ENCODE peak calls at places on chromosomes 13 and 19, in four cellular contexts. J, C, D and T are unnamed samples.

GRCh38 chr13:60646600-60646999 is 249.6 kb downstream of the TDRD3 start:
- DNase-seq in J (no peak), C (no peak), D (no peak), T (no peak)

GRCh38 chr19:7676854-7677253 is at the start of gene MCEMP1:
- DNase-seq in D (no peak), C (peak; percentile 90), J (no peak), T (no peak)

GRCh38 chr19:16659464-16659831 is 496 bp downstream of the SMIM7 start:
- DNase-seq in J (no peak), C (no peak), D (no peak), T (no peak)

GRCh38 chr13:64054306-64054705 is 2638.7 kb upstream of the PCDH20 start:
- DNase-seq in J (no peak), C (no peak), D (no peak), T (no peak)

GRCh38 chr19:14683439-14683838 is 6.4 kb upstream of the ZNF333 start:
- DNase-seq in J (no peak), C (no peak), D (no peak), T (no peak)

GRCh38 chr13:78750735-78751134 is 91.8 kb upstream of the OBI1 start:
- DNase-seq in J (no peak), D (no peak), C (no peak), T (no peak)

GRCh38 chr13:33322965-33323668 is 37.6 kb upstream of the STARD13 start:
- DNase-seq in D (no peak), J (no peak), C (no peak), T (no peak)

GRCh38 chr13:47004022-47004421 is 107.2 kb upstream of the HTR2A start:
- DNase-seq in C (no peak), J (no peak), D (no peak), T (no peak)

GRCh38 chr19:16076958-16077611 is 790 bp downstream of the TPM4 start:
- DNase-seq in C (peak; percentile 90), D (peak; percentile 59), J (no peak), T (no peak)

GRCh38 chr19:47232422-47233211 is 1.6 kb upstream of the BBC3 start:
- DNase-seq in C (no peak), D (peak; percentile 52), J (no peak), T (peak; percentile 48)

GRCh38 chr13:84025828-84026227 is 143.6 kb upstream of the SLITRK1 start:
- DNase-seq in D (no peak), C (no peak), J (no peak), T (no peak)

GRCh38 chr13:25490236-25490635 is 118.5 kb downstream of the ATP8A2 start:
- DNase-seq in C (no peak), J (no peak), D (no peak), T (no peak)

GRCh38 chr19:38274734-38275133 is 10.4 kb downstream of the SPINT2 start:
- DNase-seq in D (no peak), J (no peak), C (peak; percentile 13), T (no peak)

GRCh38 chr13:22960827-22961226 is 220.0 kb upstream of the SGCG start:
- DNase-seq in D (no peak), J (no peak), C (peak; percentile 60), T (peak; percentile 4)

GRCh38 chr13:113129480-113129879 is 6.9 kb downstream of the F10 start:
- DNase-seq in J (no peak), C (peak; percentile 69), D (no peak), T (no peak)

GRCh38 chr13:23007430-23007829 is 173.3 kb upstream of the SGCG start:
- DNase-seq in C (no peak), J (no peak), D (no peak), T (no peak)

GRCh38 chr13:33728271-33729037 is 89.5 kb upstream of the RFC3 start:
- DNase-seq in J (peak; percentile 96), C (no peak), D (peak; percentile 95), T (peak; percentile 36)

GRCh38 chr19:47445937-47446402 is 25.7 kb downstream of the SLC8A2 start:
- DNase-seq in C (peak; percentile 86), J (no peak), D (peak; percentile 13), T (no peak)

GRCh38 chr13:81320516-81320915 is 979.6 kb upstream of the SPRY2 start:
- DNase-seq in C (no peak), D (no peak), J (no peak), T (no peak)

GRCh38 chr19:32674153-32674958 is 624 bp downstream of the ANKRD27 start:
- DNase-seq in C (peak; percentile 88), J (no peak), D (no peak), T (peak; percentile 10)

DNA sequence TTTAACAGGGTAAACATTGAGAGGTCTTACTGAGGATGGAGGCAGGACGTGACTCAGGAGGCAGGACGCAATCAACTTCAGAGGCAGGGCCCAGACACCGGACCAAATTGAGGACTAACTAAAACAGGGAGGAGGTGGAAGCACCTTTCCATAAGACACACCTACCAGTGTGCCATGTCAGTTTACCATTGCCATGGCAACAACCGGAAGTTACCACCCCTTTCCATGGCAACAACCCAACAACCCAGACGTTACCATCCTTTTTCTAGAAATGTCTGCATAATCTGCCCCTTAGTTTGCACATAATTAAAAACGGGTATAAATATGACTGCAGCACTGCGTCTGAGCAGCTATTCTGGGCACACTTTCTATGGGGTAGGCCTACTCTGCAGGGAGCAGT is 53.5 kb upstream of the SOX21 start:
- DNase-seq in D (no peak), J (no peak), C (no peak), T (no peak)
- TF ChIP-seq CTCF in D (no peak), J (no peak), C (no peak), T (no peak)

GRCh38 chr19:3897936-3898335 is 17.5 kb downstream of the ATCAY start:
- DNase-seq in D (no peak), C (no peak), J (no peak), T (no peak)
- TF ChIP-seq CTCF in D (no peak), C (no peak), J (no peak), T (no peak)

GRCh38 chr19:1453525-1454371 is 3.8 kb downstream of the APC2 start:
- DNase-seq in J (no peak), D (no peak), C (peak; percentile 70), T (no peak)
- TF ChIP-seq CTCF in J (no peak), D (no peak), C (no peak), T (no peak)

GRCh38 chr13:77555246-77555645 is 19.7 kb downstream of the SCEL start:
- DNase-seq in D (no peak), C (no peak), J (no peak), T (no peak)
- TF ChIP-seq CTCF in D (no peak), C (no peak), J (no peak), T (no peak)

GRCh38 chr13:44974056-44974798 is 15.0 kb downstream of the NUFIP1 start:
- DNase-seq in J (no peak), C (no peak), D (no peak), T (no peak)

GRCh38 chr13:44972956-44973581 is 16.2 kb downstream of the NUFIP1 start:
- DNase-seq in J (no peak), C (no peak), D (peak; percentile 38), T (no peak)

GRCh38 chr13:44976196-44976595 is 13.1 kb downstream of the NUFIP1 start:
- DNase-seq in C (no peak), J (no peak), D (no peak), T (no peak)

GRCh38 chr13:44976949-44977583 is 12.2 kb downstream of the NUFIP1 start:
- DNase-seq in J (no peak), D (no peak), C (no peak), T (no peak)

DNA sequence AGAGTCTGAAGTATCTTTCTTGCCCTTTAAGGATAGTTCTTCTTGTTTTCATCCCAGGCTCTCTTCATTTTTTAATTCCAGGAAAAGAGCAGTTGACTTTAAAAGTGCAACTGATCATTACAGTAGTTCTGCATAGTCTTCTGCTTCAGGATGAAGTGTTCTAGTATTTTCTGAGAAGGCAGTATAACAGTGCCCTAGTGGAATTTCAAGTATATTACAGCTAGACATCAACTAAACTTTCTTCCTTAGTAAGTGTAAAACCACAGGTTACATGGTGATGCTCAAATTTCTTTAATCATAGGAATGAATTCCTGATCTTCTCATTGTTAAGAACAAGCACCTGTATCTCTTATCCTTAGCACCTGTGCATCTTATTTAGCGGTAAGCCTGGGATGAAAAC is 10.9 kb downstream of the NUFIP1 start:
- DNase-seq in C (no peak), D (no peak), J (no peak), T (no peak)
- TF ChIP-seq CTCF in C (no peak), D (peak; percentile 49), J (peak; percentile 32), T (no peak)

DNA sequence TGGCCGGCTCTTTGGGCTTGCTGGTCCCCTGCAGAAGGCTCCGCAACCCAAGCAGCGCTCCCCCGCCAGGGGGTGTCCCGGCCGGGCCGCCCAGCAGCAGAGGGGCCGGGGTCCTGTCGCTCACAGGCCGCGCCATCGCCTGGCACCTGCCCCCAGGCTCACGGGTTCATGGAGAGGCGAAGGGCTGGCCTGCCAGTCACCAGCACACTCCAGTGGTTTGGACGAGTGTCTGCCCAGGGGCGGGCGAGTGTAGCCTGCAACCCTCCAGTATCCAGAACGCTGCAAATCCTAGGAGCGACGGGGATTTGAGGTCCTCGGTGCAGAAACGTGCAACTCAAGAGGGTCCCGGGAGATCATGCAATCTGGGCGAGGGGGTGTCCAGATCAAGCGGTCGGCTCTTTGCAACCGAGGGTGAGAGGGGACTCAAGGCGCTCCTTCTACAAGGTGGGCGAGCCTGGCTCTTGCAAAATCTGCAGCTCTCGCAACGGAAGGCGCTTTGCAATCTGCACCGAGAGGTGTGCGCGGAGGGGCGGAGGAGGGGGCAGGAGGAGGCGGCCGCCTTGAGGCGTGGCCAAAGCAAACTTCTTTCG is at the start of gene DBP:
- DNase-seq in C (peak; percentile 86), D (no peak), J (no peak), T (no peak)
- TF ChIP-seq CTCF in C (no peak), D (peak; percentile 60), J (peak; percentile 29), T (no peak)

GRCh38 chr13:110137677-110138008 is 169.3 kb downstream of the COL4A1 start:
- DNase-seq in J (peak; percentile 39), D (peak; percentile 10), C (no peak), T (peak; percentile 78)
- TF ChIP-seq CTCF in J (peak; percentile 53), D (peak; percentile 46), C (no peak), T (peak; percentile 62)

DNA sequence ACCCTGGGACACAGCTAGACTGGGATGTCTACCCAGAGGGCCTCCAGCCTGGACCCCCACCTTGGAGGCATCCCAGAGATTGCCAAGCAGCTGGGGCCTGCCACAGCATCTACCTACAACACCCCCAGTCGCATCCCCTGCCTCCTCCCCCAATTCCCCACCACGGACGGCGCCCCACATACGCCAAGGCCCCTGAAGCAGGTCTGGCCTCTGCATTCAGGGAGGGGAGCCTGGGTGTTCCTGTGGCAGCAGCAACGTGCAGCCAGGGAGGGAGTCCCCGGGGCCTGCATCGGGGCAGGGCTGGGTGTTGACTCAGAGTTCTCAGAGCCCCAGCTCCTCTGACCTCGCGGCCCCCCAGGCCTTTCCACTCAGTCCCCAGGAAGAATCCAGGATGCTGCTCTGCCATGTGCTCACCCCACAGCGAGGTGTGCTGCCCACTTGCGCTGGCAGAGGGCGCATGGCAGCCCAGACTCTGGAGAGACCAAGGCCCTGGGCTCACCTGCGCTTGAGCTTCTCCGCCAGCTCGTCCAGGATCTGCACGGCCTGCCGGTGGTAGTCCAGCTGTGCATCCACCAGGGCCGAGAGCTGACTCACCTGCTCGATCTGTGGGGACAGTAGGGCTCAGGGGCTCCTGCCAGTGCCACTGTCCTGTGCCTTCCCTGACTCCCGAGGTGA is 19.6 kb downstream of the MPND start:
- DNase-seq in J (no peak), D (peak; percentile 31), C (no peak), T (no peak)
- TF ChIP-seq CTCF in J (peak; percentile 10), D (peak; percentile 53), C (no peak), T (no peak)